ENCODE peak calls at places on chromosomes 11 and 22, in ten cellular contexts. One of them, this sample, is unnamed. For H3K4me1, the result is how much of the 10 kb centered on the place peaks cover.

GRCh38 chr11:27698872-27699241 is 1.4 kb downstream of the BDNF start:
- DNase-seq in GM23338: peak
- DNase-seq in CD8-positive, alpha-beta T cell: no peak
- DNase-seq in CD8-positive, alpha-beta memory T cell: no peak
- DNase-seq in heart left ventricle: peak
- DNase-seq in neural progenitor cell: peak
- DNase-seq in K562: peak
- DNase-seq in hepatocyte: peak
- DNase-seq in MM.1S: peak
- DNase-seq in neuronal stem cell: peak
- DNase-seq in this sample: peak

GRCh38 chr22:48369789-48370507 is 1457.7 kb downstream of the BRD1 start:
- DNase-seq in GM23338: peak
- DNase-seq in CD8-positive, alpha-beta T cell: no peak
- DNase-seq in CD8-positive, alpha-beta memory T cell: no peak
- DNase-seq in heart left ventricle: no peak
- DNase-seq in neural progenitor cell: peak
- DNase-seq in K562: no peak
- DNase-seq in hepatocyte: peak
- DNase-seq in MM.1S: no peak
- DNase-seq in neuronal stem cell: no peak
- DNase-seq in this sample: no peak

GRCh38 chr22:35891442-35891841 is 137.2 kb downstream of the RBFOX2 start:
- DNase-seq in GM23338: no peak
- DNase-seq in CD8-positive, alpha-beta T cell: no peak
- DNase-seq in CD8-positive, alpha-beta memory T cell: no peak
- DNase-seq in heart left ventricle: no peak
- DNase-seq in neural progenitor cell: no peak
- DNase-seq in K562: no peak
- DNase-seq in hepatocyte: no peak
- DNase-seq in MM.1S: no peak
- DNase-seq in neuronal stem cell: no peak
- DNase-seq in this sample: no peak

GRCh38 chr22:50218996-50219727 is 18.4 kb downstream of the SELENOO start:
- DNase-seq in GM23338: peak
- DNase-seq in CD8-positive, alpha-beta T cell: no peak
- DNase-seq in CD8-positive, alpha-beta memory T cell: no peak
- DNase-seq in heart left ventricle: peak
- DNase-seq in neural progenitor cell: no peak
- DNase-seq in K562: peak
- DNase-seq in hepatocyte: peak
- DNase-seq in MM.1S: no peak
- DNase-seq in neuronal stem cell: no peak
- DNase-seq in this sample: peak

GRCh38 chr22:17266261-17266971 is 47.2 kb upstream of the ADA2 start:
- DNase-seq in GM23338: peak
- DNase-seq in CD8-positive, alpha-beta T cell: no peak
- DNase-seq in CD8-positive, alpha-beta memory T cell: no peak
- DNase-seq in heart left ventricle: peak
- DNase-seq in neural progenitor cell: peak
- DNase-seq in K562: no peak
- DNase-seq in hepatocyte: peak
- DNase-seq in MM.1S: no peak
- DNase-seq in neuronal stem cell: peak
- DNase-seq in this sample: no peak

GRCh38 chr11:107496011-107496410 is 38.4 kb upstream of the CWF19L2 start:
- DNase-seq in GM23338: no peak
- DNase-seq in CD8-positive, alpha-beta T cell: no peak
- DNase-seq in CD8-positive, alpha-beta memory T cell: no peak
- DNase-seq in heart left ventricle: no peak
- DNase-seq in neural progenitor cell: no peak
- DNase-seq in K562: no peak
- DNase-seq in hepatocyte: no peak
- DNase-seq in MM.1S: no peak
- DNase-seq in neuronal stem cell: no peak
- DNase-seq in this sample: no peak

GRCh38 chr11:100676901-100677300 is 10.2 kb upstream of the ARHGAP42 start:
- DNase-seq in GM23338: peak
- DNase-seq in CD8-positive, alpha-beta T cell: no peak
- DNase-seq in CD8-positive, alpha-beta memory T cell: no peak
- DNase-seq in heart left ventricle: no peak
- DNase-seq in neural progenitor cell: no peak
- DNase-seq in K562: no peak
- DNase-seq in hepatocyte: no peak
- DNase-seq in MM.1S: no peak
- DNase-seq in neuronal stem cell: no peak
- DNase-seq in this sample: no peak

GRCh38 chr11:95699631-95700470 is 89.7 kb downstream of the FAM76B start:
- DNase-seq in GM23338: no peak
- DNase-seq in CD8-positive, alpha-beta T cell: no peak
- DNase-seq in CD8-positive, alpha-beta memory T cell: no peak
- DNase-seq in heart left ventricle: no peak
- DNase-seq in neural progenitor cell: no peak
- DNase-seq in K562: no peak
- DNase-seq in hepatocyte: no peak
- DNase-seq in MM.1S: no peak
- DNase-seq in neuronal stem cell: no peak
- DNase-seq in this sample: no peak

GRCh38 chr11:65431452-65432132 is 9.0 kb downstream of the NEAT1 start:
- DNase-seq in GM23338: no peak
- DNase-seq in CD8-positive, alpha-beta T cell: no peak
- DNase-seq in CD8-positive, alpha-beta memory T cell: no peak
- DNase-seq in heart left ventricle: no peak
- DNase-seq in neural progenitor cell: no peak
- DNase-seq in K562: no peak
- DNase-seq in hepatocyte: no peak
- DNase-seq in MM.1S: peak
- DNase-seq in neuronal stem cell: no peak
- DNase-seq in this sample: no peak

GRCh38 chr11:109012996-109013395 is 348.1 kb downstream of the DDX10 start:
- DNase-seq in GM23338: no peak
- DNase-seq in CD8-positive, alpha-beta T cell: no peak
- DNase-seq in CD8-positive, alpha-beta memory T cell: no peak
- DNase-seq in heart left ventricle: no peak
- DNase-seq in neural progenitor cell: no peak
- DNase-seq in K562: no peak
- DNase-seq in hepatocyte: no peak
- DNase-seq in MM.1S: no peak
- DNase-seq in neuronal stem cell: no peak
- DNase-seq in this sample: no peak

GRCh38 chr11:3892156-3892555 is 36.7 kb downstream of the STIM1 start:
- DNase-seq in GM23338: no peak
- DNase-seq in CD8-positive, alpha-beta T cell: no peak
- DNase-seq in CD8-positive, alpha-beta memory T cell: no peak
- DNase-seq in heart left ventricle: no peak
- DNase-seq in neural progenitor cell: no peak
- DNase-seq in K562: no peak
- DNase-seq in hepatocyte: no peak
- DNase-seq in MM.1S: no peak
- DNase-seq in neuronal stem cell: no peak
- DNase-seq in this sample: no peak

GRCh38 chr11:41622707-41623359 is 163.4 kb upstream of the LRRC4C start:
- DNase-seq in GM23338: no peak
- DNase-seq in CD8-positive, alpha-beta T cell: no peak
- DNase-seq in CD8-positive, alpha-beta memory T cell: no peak
- DNase-seq in heart left ventricle: no peak
- DNase-seq in neural progenitor cell: no peak
- DNase-seq in K562: no peak
- DNase-seq in hepatocyte: no peak
- DNase-seq in MM.1S: no peak
- DNase-seq in neuronal stem cell: no peak
- DNase-seq in this sample: peak

GRCh38 chr11:61832207-61832606 is 4.1 kb downstream of the FADS2 start:
- DNase-seq in GM23338: no peak
- DNase-seq in CD8-positive, alpha-beta T cell: no peak
- DNase-seq in CD8-positive, alpha-beta memory T cell: no peak
- DNase-seq in heart left ventricle: no peak
- DNase-seq in neural progenitor cell: no peak
- DNase-seq in K562: no peak
- DNase-seq in hepatocyte: no peak
- DNase-seq in MM.1S: no peak
- DNase-seq in neuronal stem cell: no peak
- DNase-seq in this sample: no peak

GRCh38 chr22:23534201-23534850 is 45.8 kb downstream of the IGLL1 start:
- DNase-seq in GM23338: no peak
- DNase-seq in CD8-positive, alpha-beta T cell: no peak
- DNase-seq in CD8-positive, alpha-beta memory T cell: no peak
- DNase-seq in heart left ventricle: peak
- DNase-seq in neural progenitor cell: no peak
- DNase-seq in K562: no peak
- DNase-seq in hepatocyte: no peak
- DNase-seq in MM.1S: no peak
- DNase-seq in neuronal stem cell: no peak
- DNase-seq in this sample: no peak

GRCh38 chr11:87851827-87852226 is 323.4 kb downstream of the RAB38 start:
- DNase-seq in GM23338: no peak
- DNase-seq in CD8-positive, alpha-beta T cell: no peak
- DNase-seq in CD8-positive, alpha-beta memory T cell: no peak
- DNase-seq in heart left ventricle: no peak
- DNase-seq in neural progenitor cell: no peak
- DNase-seq in K562: no peak
- DNase-seq in hepatocyte: no peak
- DNase-seq in MM.1S: no peak
- DNase-seq in neuronal stem cell: no peak
- DNase-seq in this sample: no peak

GRCh38 chr11:2380807-2381350 is 3.8 kb downstream of the CD81 start:
- DNase-seq in GM23338: no peak
- DNase-seq in CD8-positive, alpha-beta T cell: no peak
- DNase-seq in CD8-positive, alpha-beta memory T cell: no peak
- DNase-seq in heart left ventricle: peak
- DNase-seq in neural progenitor cell: no peak
- DNase-seq in K562: no peak
- DNase-seq in hepatocyte: no peak
- DNase-seq in MM.1S: no peak
- DNase-seq in neuronal stem cell: no peak
- DNase-seq in this sample: peak

GRCh38 chr11:2377511-2378443 is 667 bp downstream of the CD81 start:
- DNase-seq in GM23338: peak
- DNase-seq in CD8-positive, alpha-beta T cell: no peak
- DNase-seq in CD8-positive, alpha-beta memory T cell: peak
- DNase-seq in heart left ventricle: peak
- DNase-seq in neural progenitor cell: peak
- DNase-seq in K562: peak
- DNase-seq in hepatocyte: peak
- DNase-seq in MM.1S: no peak
- DNase-seq in neuronal stem cell: peak
- DNase-seq in this sample: peak

GRCh38 chr11:2380396-2380795 is 3.3 kb downstream of the CD81 start:
- DNase-seq in GM23338: no peak
- DNase-seq in CD8-positive, alpha-beta T cell: no peak
- DNase-seq in CD8-positive, alpha-beta memory T cell: no peak
- DNase-seq in heart left ventricle: no peak
- DNase-seq in neural progenitor cell: no peak
- DNase-seq in K562: no peak
- DNase-seq in hepatocyte: no peak
- DNase-seq in MM.1S: no peak
- DNase-seq in neuronal stem cell: no peak
- DNase-seq in this sample: no peak

GRCh38 chr11:2378527-2379210 is 1.6 kb downstream of the CD81 start:
- DNase-seq in GM23338: no peak
- DNase-seq in CD8-positive, alpha-beta T cell: no peak
- DNase-seq in CD8-positive, alpha-beta memory T cell: no peak
- DNase-seq in heart left ventricle: peak
- DNase-seq in neural progenitor cell: peak
- DNase-seq in K562: no peak
- DNase-seq in hepatocyte: peak
- DNase-seq in MM.1S: no peak
- DNase-seq in neuronal stem cell: no peak
- DNase-seq in this sample: peak

GRCh38 chr11:2379471-2380174 is 2.5 kb downstream of the CD81 start:
- DNase-seq in GM23338: no peak
- DNase-seq in CD8-positive, alpha-beta T cell: no peak
- DNase-seq in CD8-positive, alpha-beta memory T cell: no peak
- DNase-seq in heart left ventricle: peak
- DNase-seq in neural progenitor cell: no peak
- DNase-seq in K562: no peak
- DNase-seq in hepatocyte: no peak
- DNase-seq in MM.1S: no peak
- DNase-seq in neuronal stem cell: no peak
- DNase-seq in this sample: peak
- H3K4me3 ChIP-seq in GM23338: no peak
- H3K4me3 ChIP-seq in CD8-positive, alpha-beta T cell: no peak
- H3K4me3 ChIP-seq in CD8-positive, alpha-beta memory T cell: no peak
- H3K4me3 ChIP-seq in heart left ventricle: peak
- H3K4me3 ChIP-seq in neural progenitor cell: no peak
- H3K4me3 ChIP-seq in K562: no peak
- H3K4me3 ChIP-seq in hepatocyte: no peak
- H3K4me3 ChIP-seq in MM.1S: no peak
- H3K4me3 ChIP-seq in neuronal stem cell: peak
- H3K4me3 ChIP-seq in this sample: peak

GRCh38 chr11:19817870-19818269 is 105.2 kb downstream of the NAV2 start:
- DNase-seq in GM23338: peak
- DNase-seq in CD8-positive, alpha-beta T cell: no peak
- DNase-seq in CD8-positive, alpha-beta memory T cell: no peak
- DNase-seq in heart left ventricle: no peak
- DNase-seq in neural progenitor cell: no peak
- DNase-seq in K562: no peak
- DNase-seq in hepatocyte: no peak
- DNase-seq in MM.1S: no peak
- DNase-seq in neuronal stem cell: no peak
- DNase-seq in this sample: no peak
- H3K4me1 ChIP-seq in GM23338: half or more
- H3K4me1 ChIP-seq in CD8-positive, alpha-beta T cell: under half
- H3K4me1 ChIP-seq in CD8-positive, alpha-beta memory T cell: under half
- H3K4me1 ChIP-seq in heart left ventricle: under half
- H3K4me1 ChIP-seq in neural progenitor cell: under half
- H3K4me1 ChIP-seq in K562: under half
- H3K4me1 ChIP-seq in hepatocyte: under half
- H3K4me1 ChIP-seq in MM.1S: under half
- H3K4me1 ChIP-seq in neuronal stem cell: under half
- H3K4me1 ChIP-seq in this sample: under half

GRCh38 chr11:81869337-81870065 is 864.2 kb downstream of the FAM181B start:
- DNase-seq in GM23338: no peak
- DNase-seq in CD8-positive, alpha-beta T cell: peak
- DNase-seq in CD8-positive, alpha-beta memory T cell: peak
- DNase-seq in heart left ventricle: no peak
- DNase-seq in neural progenitor cell: no peak
- DNase-seq in K562: no peak
- DNase-seq in hepatocyte: no peak
- DNase-seq in MM.1S: peak
- DNase-seq in neuronal stem cell: no peak
- DNase-seq in this sample: no peak
- H3K27ac ChIP-seq in GM23338: no peak
- H3K27ac ChIP-seq in CD8-positive, alpha-beta T cell: peak
- H3K27ac ChIP-seq in CD8-positive, alpha-beta memory T cell: no peak
- H3K27ac ChIP-seq in heart left ventricle: no peak
- H3K27ac ChIP-seq in neural progenitor cell: no peak
- H3K27ac ChIP-seq in K562: no peak
- H3K27ac ChIP-seq in hepatocyte: no peak
- H3K27ac ChIP-seq in MM.1S: peak
- H3K27ac ChIP-seq in neuronal stem cell: no peak
- H3K27ac ChIP-seq in this sample: no peak

DNA sequence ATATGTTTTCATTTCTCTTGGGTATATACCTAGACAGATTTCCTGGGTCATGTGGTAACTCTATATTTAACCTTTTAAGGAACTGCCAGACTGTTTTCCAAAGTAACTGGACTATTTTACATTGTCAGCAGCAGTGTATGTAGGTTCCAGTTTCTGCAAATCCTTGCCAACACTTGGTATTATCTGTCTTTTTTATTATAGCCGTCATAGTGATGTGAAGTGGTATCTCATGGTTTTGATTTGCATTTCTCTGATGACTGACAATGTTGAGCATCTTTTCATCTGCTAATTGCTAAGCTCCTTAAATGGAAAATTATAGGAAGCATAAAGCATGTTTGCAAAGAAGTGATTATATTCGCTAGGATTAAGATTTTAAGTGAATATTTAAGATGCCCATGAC is 13.9 kb downstream of the NNMT start:
- DNase-seq in GM23338: no peak
- DNase-seq in CD8-positive, alpha-beta T cell: no peak
- DNase-seq in CD8-positive, alpha-beta memory T cell: no peak
- DNase-seq in heart left ventricle: no peak
- DNase-seq in neural progenitor cell: no peak
- DNase-seq in K562: no peak
- DNase-seq in hepatocyte: no peak
- DNase-seq in MM.1S: no peak
- DNase-seq in neuronal stem cell: no peak
- DNase-seq in this sample: no peak
- H3K4me3 ChIP-seq in GM23338: no peak
- H3K4me3 ChIP-seq in CD8-positive, alpha-beta T cell: no peak
- H3K4me3 ChIP-seq in CD8-positive, alpha-beta memory T cell: no peak
- H3K4me3 ChIP-seq in heart left ventricle: no peak
- H3K4me3 ChIP-seq in neural progenitor cell: no peak
- H3K4me3 ChIP-seq in K562: no peak
- H3K4me3 ChIP-seq in hepatocyte: no peak
- H3K4me3 ChIP-seq in MM.1S: no peak
- H3K4me3 ChIP-seq in neuronal stem cell: no peak
- H3K4me3 ChIP-seq in this sample: no peak